ENCODE peak calls at places on chromosomes 4 and X, in six cellular contexts. F, Q, Y, D, W and H are unnamed samples.

GRCh38 chr4:6421397-6421796 is 51.0 kb downstream of the PPP2R2C start:
- DNase-seq in F (no peak), Q (no peak), Y (no peak), D (no peak), W (no peak), H (no peak)

GRCh38 chr4:24747234-24747975 is 48.0 kb upstream of the SOD3 start:
- DNase-seq in F (no peak), Q (no peak), Y (no peak), D (no peak), W (peak), H (no peak)

GRCh38 chr4:183335369-183335940 is 13.2 kb upstream of the CLDN24 start:
- DNase-seq in F (peak), Q (no peak), Y (no peak), D (peak), W (peak), H (peak)

GRCh38 chr4:148770848-148771247 is 328.6 kb upstream of the NR3C2 start:
- DNase-seq in F (no peak), Q (no peak), Y (no peak), D (no peak), W (no peak), H (no peak)

GRCh38 chr4:177107288-177107901 is 202.3 kb upstream of the NEIL3 start:
- DNase-seq in F (no peak), Q (no peak), Y (no peak), D (no peak), W (no peak), H (no peak)

GRCh38 chr4:173405840-173406606 is 7.1 kb upstream of the SCRG1 start:
- DNase-seq in F (no peak), Q (no peak), Y (no peak), D (no peak), W (no peak), H (no peak)

GRCh38 chr4:85257817-85258216 is 217.1 kb upstream of the ARHGAP24 start:
- DNase-seq in F (no peak), Q (no peak), Y (no peak), D (peak), W (no peak), H (no peak)

GRCh38 chr4:182697094-182697493 is 220.1 kb downstream of the DCTD start:
- DNase-seq in F (no peak), Q (peak), Y (no peak), D (no peak), W (no peak), H (no peak)

GRCh38 chr4:187478292-187479205 is 517.0 kb upstream of the ZFP42 start:
- DNase-seq in F (peak), Q (no peak), Y (no peak), D (peak), W (peak), H (peak)

GRCh38 chr4:5812506-5813229 is 80.2 kb downstream of the CRMP1 start:
- DNase-seq in F (peak), Q (peak), Y (no peak), D (peak), W (peak), H (peak)

GRCh38 chr4:123351713-123352112 is 44.9 kb upstream of the SPRY1 start:
- DNase-seq in F (no peak), Q (no peak), Y (no peak), D (peak), W (no peak), H (no peak)

GRCh38 chrX:124263743-124264142 is 68.7 kb upstream of the TEX13D start:
- DNase-seq in F (no peak), Q (no peak), Y (no peak), D (no peak), W (peak), H (no peak)

GRCh38 chrX:19127649-19128168 is 5.4 kb upstream of the ADGRG2 start:
- DNase-seq in F (peak), Q (no peak), Y (no peak), D (no peak), W (peak), H (peak)

GRCh38 chr4:13403326-13403725 is 80.8 kb downstream of the RAB28 start:
- DNase-seq in F (no peak), Q (no peak), Y (no peak), D (no peak), W (no peak), H (no peak)

GRCh38 chr4:38364383-38364963 is 299.5 kb upstream of the KLF3 start:
- DNase-seq in F (no peak), Q (no peak), Y (no peak), D (no peak), W (no peak), H (no peak)

GRCh38 chr4:174316954-174317353 is 33.2 kb downstream of the CEP44 start:
- DNase-seq in F (peak), Q (no peak), Y (no peak), D (no peak), W (no peak), H (no peak)

GRCh38 chrX:48071986-48072605 is 656 bp upstream of the ZNF630 start:
- DNase-seq in F (no peak), Q (no peak), Y (no peak), D (no peak), W (no peak), H (no peak)
- H3K4me3 ChIP-seq in F (peak), Q (peak), Y (peak), D (no peak), W (peak), H (peak)

GRCh38 chr4:140049924-140050681 is 103.9 kb downstream of the MAML3 start:
- DNase-seq in F (peak), Q (peak), Y (no peak), D (no peak), W (peak), H (no peak)
- TF ChIP-seq CTCF in F (peak), Q (peak), Y (no peak), D (peak), W (peak), H (peak)

DNA sequence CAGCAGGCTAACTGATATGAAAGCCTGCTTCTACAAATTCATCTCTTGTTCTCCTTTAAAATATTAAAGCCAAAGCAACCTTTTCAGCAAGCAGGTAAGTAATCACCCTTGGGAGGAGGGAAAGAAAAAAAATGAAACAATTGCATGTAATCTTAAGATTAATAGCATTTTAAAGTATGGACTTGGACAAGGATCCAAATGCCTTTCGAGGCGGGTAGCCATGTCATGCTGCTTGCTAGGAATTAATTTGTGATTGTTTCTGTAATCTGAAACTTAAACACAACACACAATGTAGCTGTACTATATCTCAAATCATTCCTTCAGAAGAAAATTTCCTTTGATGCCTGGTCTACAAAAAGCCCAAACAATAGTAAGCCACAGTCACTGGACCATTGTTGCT is 112.3 kb upstream of the CBR4 start:
- DNase-seq in F (no peak), Q (no peak), Y (no peak), D (no peak), W (no peak), H (no peak)
- H3K4me3 ChIP-seq in F (no peak), Q (no peak), Y (no peak), D (no peak), W (no peak), H (no peak)

DNA sequence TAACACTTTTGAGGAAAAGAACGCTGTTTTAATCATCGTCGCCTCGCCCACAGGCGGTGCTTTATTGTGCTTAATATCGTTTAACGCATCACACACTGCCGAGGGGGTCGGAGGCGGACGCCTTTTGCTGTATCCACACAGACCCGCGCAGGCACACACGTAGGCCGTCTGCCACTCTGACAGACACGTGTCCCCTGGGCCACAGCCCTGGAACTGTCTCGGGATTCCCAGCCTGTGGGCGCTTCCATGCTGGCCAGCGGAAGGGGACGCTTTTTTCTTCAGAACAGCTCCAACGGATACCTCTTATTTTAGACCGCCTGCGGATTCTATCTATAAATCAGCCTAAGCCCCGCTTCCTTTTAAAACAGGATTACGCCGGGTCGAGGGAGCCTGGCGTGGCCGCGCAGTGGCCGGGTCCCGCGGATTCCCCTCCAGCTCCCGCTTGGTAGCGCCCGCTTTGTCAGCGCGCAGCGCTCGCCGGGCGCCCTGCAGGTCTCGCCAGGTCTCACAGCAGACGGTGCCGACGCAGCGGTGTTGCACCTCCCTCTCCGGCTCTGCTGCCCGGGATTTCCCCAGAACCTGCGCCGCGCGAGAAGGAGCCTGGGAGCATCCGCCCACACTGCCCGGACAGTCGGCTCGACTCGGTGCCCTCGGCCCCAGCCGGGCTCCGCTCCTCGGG is at the start of gene NOCT:
- DNase-seq in F (peak), Q (peak), Y (peak), D (peak), W (peak), H (peak)
- TF ChIP-seq CTCF in F (no peak), Q (peak), Y (no peak), D (no peak), W (no peak), H (no peak)

DNA sequence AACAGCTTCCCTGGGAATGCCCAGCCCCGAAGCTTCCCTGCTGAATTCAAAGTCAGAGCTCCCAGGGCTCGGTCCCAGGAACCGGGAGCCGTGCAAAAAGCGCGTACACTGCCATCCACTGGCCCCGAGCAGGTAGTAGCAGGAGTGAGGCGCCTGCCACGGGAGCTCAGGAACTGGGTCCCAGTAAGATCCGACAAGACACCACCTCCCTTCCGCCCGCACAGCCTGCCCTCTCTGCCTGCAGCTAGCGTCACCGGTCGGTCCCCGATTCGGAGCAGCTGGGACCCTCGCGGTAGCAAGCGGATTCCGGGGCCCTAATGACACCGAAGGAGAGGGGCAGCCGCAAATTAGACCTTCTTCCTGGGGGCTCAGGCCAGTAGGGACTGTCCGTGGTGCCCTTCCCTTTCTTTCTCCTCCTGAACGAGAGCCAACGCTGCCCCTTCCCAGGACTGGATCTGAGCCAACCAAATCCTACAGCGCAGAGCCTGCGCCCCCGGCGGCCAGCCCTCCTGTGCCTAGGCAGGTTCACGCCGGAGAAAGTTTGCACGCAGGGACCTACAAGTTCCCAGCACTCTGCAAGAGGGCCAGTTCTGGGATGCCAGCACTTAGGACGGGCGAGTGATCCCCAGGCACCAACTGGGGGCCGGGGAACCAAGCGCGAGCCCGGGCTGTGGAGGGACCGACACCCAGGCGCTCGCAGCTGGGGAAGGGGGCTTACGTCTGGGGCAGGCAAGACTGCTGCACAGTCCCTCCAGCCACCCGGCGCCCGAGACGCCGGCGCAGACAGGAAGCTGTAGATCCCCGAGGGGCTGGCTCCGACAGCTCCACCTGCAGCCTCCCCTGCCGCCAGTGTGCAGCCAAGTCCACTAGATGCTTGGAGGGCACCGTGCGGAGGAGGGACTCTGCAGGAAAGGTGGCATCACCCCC is 949 bp downstream of the CORIN start:
- DNase-seq in F (peak), Q (peak), Y (peak), D (peak), W (peak), H (peak)
- H3K4me3 ChIP-seq in F (peak), Q (peak), Y (peak), D (peak), W (peak), H (peak)

DNA sequence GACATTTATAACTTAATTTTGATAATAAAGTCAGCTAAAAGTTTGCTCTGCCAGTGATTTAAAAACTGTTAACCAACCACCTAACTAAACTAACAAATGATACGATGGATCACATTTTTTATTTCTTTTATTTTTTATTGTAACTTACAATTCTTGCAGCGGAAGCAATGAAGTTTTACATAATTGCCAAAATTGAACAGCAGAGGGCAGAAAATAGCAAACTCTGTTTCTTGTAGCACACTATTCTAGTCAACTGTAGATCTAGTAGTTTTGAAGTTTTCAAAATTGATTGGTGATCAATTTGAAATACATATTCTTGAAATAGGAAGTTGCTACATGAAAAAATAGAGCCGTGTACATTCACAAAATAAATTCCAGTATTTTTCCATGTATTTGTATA is 2.8 kb upstream of the GRIA2 start:
- DNase-seq in F (peak), Q (no peak), Y (no peak), D (peak), W (peak), H (peak)
- TF ChIP-seq CTCF in F (peak), Q (peak), Y (peak), D (peak), W (peak), H (peak)

GRCh38 chr4:137541866-137542648 is 9.8 kb upstream of the PCDH18 start:
- DNase-seq in F (no peak), Q (no peak), Y (no peak), D (no peak), W (no peak), H (no peak)
- H3K4me3 ChIP-seq in F (no peak), Q (no peak), Y (peak), D (no peak), W (peak), H (peak)

GRCh38 chr4:178633263-178633662 is 1191.0 kb upstream of the AGA start:
- DNase-seq in F (no peak), Q (no peak), Y (no peak), D (no peak), W (peak), H (no peak)
- TF ChIP-seq CTCF in F (no peak), Q (peak), Y (no peak), D (no peak), W (peak), H (no peak)

GRCh38 chr4:90127706-90128345 is 632 bp downstream of the CCSER1 start:
- DNase-seq in F (peak), Q (no peak), Y (peak), D (peak), W (peak), H (no peak)
- H3K4me3 ChIP-seq in F (peak), Q (peak), Y (peak), D (peak), W (peak), H (no peak)

GRCh38 chrX:102863735-102864134 is 73.3 kb upstream of the RAB40AL start:
- DNase-seq in F (peak), Q (peak), Y (peak), D (peak), W (peak), H (peak)
- TF ChIP-seq CTCF in F (peak), Q (peak), Y (peak), D (peak), W (peak), H (peak)